ENCODE peak calls at places on chromosomes 12 and 14, in seven cellular contexts. U, J, L, T, M, O and K are unnamed samples.

GRCh38 chr12:54589964-54590363 is 1.5 kb upstream of the PPP1R1A start:
- DNase-seq in U (no peak), J (no peak), L (no peak), T (no peak), M (no peak), O (no peak), K (no peak)

GRCh38 chr14:94044476-94045091 is 18.4 kb downstream of the OTUB2 start:
- DNase-seq in U (peak; percentile 61), J (no peak), L (no peak), T (no peak), M (no peak), O (no peak), K (no peak)

GRCh38 chr14:24411468-24412454 is 13.0 kb downstream of the NYNRIN start:
- DNase-seq in U (peak; percentile 73), J (peak; percentile 73), L (no peak), T (peak; percentile 69), M (peak; percentile 73), O (no peak), K (peak; percentile 62)

GRCh38 chr14:35879654-35880249 is 53.6 kb downstream of the BRMS1L start:
- DNase-seq in U (no peak), J (peak; percentile 62), L (no peak), T (peak; percentile 40), M (peak; percentile 51), O (no peak), K (peak; percentile 45)

GRCh38 chr12:127008758-127009403 is 1258.1 kb upstream of the TMEM132C start:
- DNase-seq in U (no peak), J (no peak), L (no peak), T (no peak), M (no peak), O (no peak), K (no peak)

GRCh38 chr12:84763112-84763511 is 149.5 kb downstream of the SLC6A15 start:
- DNase-seq in U (no peak), J (peak; percentile 21), L (no peak), T (peak; percentile 91), M (no peak), O (no peak), K (peak; percentile 89)

GRCh38 chr12:4001869-4002268 is 128.7 kb upstream of the PARP11 start:
- DNase-seq in U (no peak), J (no peak), L (no peak), T (no peak), M (no peak), O (no peak), K (no peak)

GRCh38 chr12:128592345-128592744 is 231.4 kb downstream of the SLC15A4 start:
- DNase-seq in U (no peak), J (no peak), L (no peak), T (no peak), M (no peak), O (no peak), K (no peak)

GRCh38 chr14:63692309-63693020 is 35.4 kb downstream of the SGPP1 start:
- DNase-seq in U (no peak), J (peak; percentile 9), L (no peak), T (no peak), M (no peak), O (no peak), K (no peak)

GRCh38 chr12:106919910-106920544 is 35.7 kb upstream of the TMEM263 start:
- DNase-seq in U (no peak), J (peak; percentile 82), L (no peak), T (peak; percentile 77), M (no peak), O (no peak), K (peak; percentile 70)

GRCh38 chr12:132453361-132454133 is 36.4 kb upstream of the FBRSL1 start:
- DNase-seq in U (no peak), J (no peak), L (no peak), T (no peak), M (no peak), O (no peak), K (peak; percentile 69)

GRCh38 chr12:16158018-16158417 is 119.5 kb downstream of the SLC15A5 start:
- DNase-seq in U (no peak), J (no peak), L (no peak), T (peak; percentile 2), M (no peak), O (no peak), K (no peak)

GRCh38 chr12:76312314-76312713 is 35.9 kb downstream of the BBS10 start:
- DNase-seq in U (no peak), J (no peak), L (no peak), T (no peak), M (no peak), O (no peak), K (peak; percentile 77)

GRCh38 chr12:47781479-47782371 is 8.7 kb downstream of the SLC48A1 start:
- DNase-seq in U (no peak), J (no peak), L (no peak), T (no peak), M (no peak), O (no peak), K (no peak)

GRCh38 chr12:104434129-104434528 is 22.6 kb upstream of the CHST11 start:
- DNase-seq in U (no peak), J (no peak), L (no peak), T (no peak), M (no peak), O (no peak), K (no peak)

GRCh38 chr12:1282670-1283361 is 291.8 kb downstream of the ERC1 start:
- DNase-seq in U (no peak), J (peak; percentile 24), L (no peak), T (peak; percentile 59), M (no peak), O (no peak), K (no peak)

GRCh38 chr14:61505815-61506809 is 184.7 kb downstream of the PRKCH start:
- DNase-seq in U (no peak), J (no peak), L (no peak), T (peak; percentile 67), M (no peak), O (no peak), K (peak; percentile 91)

GRCh38 chr14:86088156-86088555 is 558.2 kb downstream of the FLRT2 start:
- DNase-seq in U (no peak), J (peak; percentile 73), L (no peak), T (no peak), M (no peak), O (no peak), K (no peak)

GRCh38 chr12:34606749-34607519 is 584.6 kb downstream of the ALG10 start:
- DNase-seq in U (no peak), J (no peak), L (no peak), T (no peak), M (no peak), O (no peak), K (no peak)

GRCh38 chr12:122021193-122021821 is 377 bp upstream of the BCL7A start:
- DNase-seq in U (no peak), J (peak; percentile 56), L (no peak), T (no peak), M (no peak), O (no peak), K (peak; percentile 50)

GRCh38 chr14:75672588-75673192 is 11.6 kb downstream of the TTLL5 start:
- DNase-seq in U (no peak), J (no peak), L (no peak), T (no peak), M (no peak), O (no peak), K (no peak)

GRCh38 chr12:40336573-40337199 is 111.9 kb downstream of the LRRK2 start:
- DNase-seq in U (no peak), J (peak; percentile 56), L (no peak), T (peak; percentile 40), M (peak; percentile 42), O (no peak), K (peak; percentile 13)

GRCh38 chr14:81594012-81594411 is 60.4 kb upstream of the SEL1L start:
- DNase-seq in U (no peak), J (no peak), L (no peak), T (no peak), M (no peak), O (no peak), K (peak; percentile 73)

GRCh38 chr12:62631531-62632520 is 165.2 kb downstream of the MON2 start:
- DNase-seq in U (peak; percentile 67), J (peak; percentile 90), L (no peak), T (peak; percentile 97), M (peak; percentile 74), O (no peak), K (peak; percentile 94)

GRCh38 chr12:9702239-9702638 is 30.7 kb downstream of the CLECL1 start:
- DNase-seq in U (peak; percentile 73), J (no peak), L (no peak), T (no peak), M (no peak), O (no peak), K (no peak)

GRCh38 chr12:131085816-131086591 is 132.3 kb downstream of the ADGRD1 start:
- DNase-seq in U (peak; percentile 30), J (no peak), L (no peak), T (no peak), M (no peak), O (no peak), K (no peak)

GRCh38 chr12:6766651-6767300 is 613 bp downstream of the PTMS start:
- DNase-seq in U (peak; percentile 86), J (peak; percentile 95), L (peak; percentile 57), T (peak; percentile 55), M (peak; percentile 89), O (peak; percentile 46), K (peak; percentile 91)

GRCh38 chr14:103808403-103809001 is 38.9 kb downstream of the PPP1R13B start:
- DNase-seq in U (peak; percentile 82), J (peak; percentile 94), L (peak; percentile 44), T (peak; percentile 80), M (peak; percentile 52), O (peak; percentile 48), K (peak; percentile 87)